ENCODE peak calls at places on chromosome 14, in nine cellular contexts. S, H, U, L, Q, K, N, P and W are unnamed samples.

GRCh38 chr14:63248211-63248610 is 44.0 kb downstream of the RHOJ start:
- DNase-seq in S (peak), H (no peak), U (no peak), L (no peak), Q (peak), K (no peak), N (no peak), P (no peak), W (no peak)

GRCh38 chr14:57352771-57353170 is 37.6 kb upstream of the NAA30 start:
- DNase-seq in S (no peak), H (no peak), U (no peak), L (no peak), Q (peak), K (no peak), N (no peak), P (no peak), W (no peak)

GRCh38 chr14:71206766-71207371 is 299.6 kb downstream of the PCNX1 start:
- DNase-seq in S (peak), H (peak), U (peak), L (no peak), Q (peak), K (peak), N (no peak), P (no peak), W (no peak)

GRCh38 chr14:100442473-100443260 is 119.5 kb downstream of the SLC25A47 start:
- DNase-seq in S (no peak), H (no peak), U (no peak), L (no peak), Q (no peak), K (no peak), N (no peak), P (no peak), W (no peak)

GRCh38 chr14:64112859-64113258 is 181.3 kb downstream of the ESR2 start:
- DNase-seq in S (no peak), H (no peak), U (peak), L (peak), Q (no peak), K (no peak), N (no peak), P (peak), W (no peak)

GRCh38 chr14:68510201-68510600 is 282.7 kb downstream of the ZFP36L1 start:
- DNase-seq in S (peak), H (no peak), U (peak), L (no peak), Q (no peak), K (no peak), N (no peak), P (no peak), W (no peak)

GRCh38 chr14:24351517-24351916 is 11.7 kb upstream of the RIPK3 start:
- DNase-seq in S (no peak), H (no peak), U (no peak), L (no peak), Q (no peak), K (no peak), N (no peak), P (no peak), W (no peak)

GRCh38 chr14:104435147-104436046 is 144.2 kb upstream of the C14orf180 start:
- DNase-seq in S (no peak), H (peak), U (no peak), L (no peak), Q (no peak), K (no peak), N (no peak), P (no peak), W (no peak)

GRCh38 chr14:54768501-54768900 is 134.1 kb downstream of the GCH1 start:
- DNase-seq in S (no peak), H (no peak), U (no peak), L (no peak), Q (no peak), K (no peak), N (no peak), P (no peak), W (no peak)